ENCODE peak calls at places on chromosome 7, in seven cellular contexts. One of them, this sample, is unnamed.

GRCh38 chr7:88546808-88547207 is 212.7 kb upstream of the ZNF804B start:
- DNase-seq in H1: peak
- DNase-seq in trophoblast cell: peak
- DNase-seq in neuronal stem cell: no peak
- DNase-seq in IMR-90: no peak
- DNase-seq in H9: peak
- DNase-seq in mesenchymal stem cell: no peak
- DNase-seq in this sample: peak

GRCh38 chr7:1164436-1164835 is 4.4 kb upstream of the ZFAND2A start:
- DNase-seq in H9: no peak
- DNase-seq in mesenchymal stem cell: no peak
- DNase-seq in trophoblast cell: no peak
- DNase-seq in H1: no peak
- DNase-seq in neuronal stem cell: no peak
- DNase-seq in IMR-90: no peak
- DNase-seq in this sample: no peak

GRCh38 chr7:134153493-134154093 is 26.5 kb downstream of the LRGUK start:
- DNase-seq in H9: no peak
- DNase-seq in neuronal stem cell: no peak
- DNase-seq in mesenchymal stem cell: no peak
- DNase-seq in IMR-90: no peak
- DNase-seq in H1: no peak
- DNase-seq in trophoblast cell: peak
- DNase-seq in this sample: peak

GRCh38 chr7:37732253-37732652 is 48.7 kb downstream of the GPR141 start:
- DNase-seq in mesenchymal stem cell: no peak
- DNase-seq in trophoblast cell: peak
- DNase-seq in IMR-90: no peak
- DNase-seq in H9: peak
- DNase-seq in H1: peak
- DNase-seq in neuronal stem cell: peak
- DNase-seq in this sample: peak

GRCh38 chr7:13276977-13277376 is 589.5 kb downstream of the ARL4A start:
- DNase-seq in trophoblast cell: no peak
- DNase-seq in IMR-90: no peak
- DNase-seq in H1: no peak
- DNase-seq in neuronal stem cell: no peak
- DNase-seq in mesenchymal stem cell: no peak
- DNase-seq in H9: no peak
- DNase-seq in this sample: no peak

GRCh38 chr7:123755345-123755744 is 6.5 kb upstream of the WASL start:
- DNase-seq in trophoblast cell: no peak
- DNase-seq in mesenchymal stem cell: no peak
- DNase-seq in H1: no peak
- DNase-seq in neuronal stem cell: no peak
- DNase-seq in IMR-90: no peak
- DNase-seq in H9: no peak
- DNase-seq in this sample: no peak

GRCh38 chr7:149856-150636 is 42.3 kb upstream of the FAM20C start:
- DNase-seq in H1: peak
- DNase-seq in trophoblast cell: no peak
- DNase-seq in neuronal stem cell: no peak
- DNase-seq in H9: peak
- DNase-seq in mesenchymal stem cell: no peak
- DNase-seq in IMR-90: no peak
- DNase-seq in this sample: peak

GRCh38 chr7:130277763-130278643 is 11.3 kb downstream of the CPA2 start:
- DNase-seq in mesenchymal stem cell: peak
- DNase-seq in H1: peak
- DNase-seq in neuronal stem cell: peak
- DNase-seq in IMR-90: peak
- DNase-seq in trophoblast cell: peak
- DNase-seq in H9: peak
- DNase-seq in this sample: peak

GRCh38 chr7:31003721-31004120 is 40.0 kb downstream of the GHRHR start:
- DNase-seq in trophoblast cell: no peak
- DNase-seq in H9: no peak
- DNase-seq in neuronal stem cell: no peak
- DNase-seq in mesenchymal stem cell: no peak
- DNase-seq in H1: no peak
- DNase-seq in IMR-90: no peak
- DNase-seq in this sample: peak

GRCh38 chr7:2003931-2004812 is 228.6 kb downstream of the MAD1L1 start:
- DNase-seq in trophoblast cell: no peak
- DNase-seq in IMR-90: no peak
- DNase-seq in H9: peak
- DNase-seq in H1: no peak
- DNase-seq in mesenchymal stem cell: no peak
- DNase-seq in neuronal stem cell: no peak
- DNase-seq in this sample: no peak

GRCh38 chr7:57415326-57415725 is 34.7 kb upstream of the ZNF716 start:
- DNase-seq in trophoblast cell: no peak
- DNase-seq in H1: no peak
- DNase-seq in neuronal stem cell: no peak
- DNase-seq in H9: no peak
- DNase-seq in IMR-90: no peak
- DNase-seq in mesenchymal stem cell: no peak
- DNase-seq in this sample: no peak

GRCh38 chr7:29177963-29178612 is 16.5 kb upstream of the CHN2 start:
- DNase-seq in neuronal stem cell: no peak
- DNase-seq in H9: no peak
- DNase-seq in H1: no peak
- DNase-seq in trophoblast cell: peak
- DNase-seq in mesenchymal stem cell: peak
- DNase-seq in IMR-90: no peak
- DNase-seq in this sample: no peak

GRCh38 chr7:68875857-68876256 is 722.4 kb upstream of the AUTS2 start:
- DNase-seq in mesenchymal stem cell: no peak
- DNase-seq in IMR-90: no peak
- DNase-seq in H1: no peak
- DNase-seq in H9: no peak
- DNase-seq in neuronal stem cell: no peak
- DNase-seq in trophoblast cell: no peak
- DNase-seq in this sample: no peak

GRCh38 chr7:8363407-8364015 is 69.9 kb upstream of the NXPH1 start:
- DNase-seq in neuronal stem cell: no peak
- DNase-seq in H9: no peak
- DNase-seq in trophoblast cell: no peak
- DNase-seq in IMR-90: no peak
- DNase-seq in H1: no peak
- DNase-seq in mesenchymal stem cell: no peak
- DNase-seq in this sample: no peak

GRCh38 chr7:158811461-158811860 is 17.8 kb downstream of the ESYT2 start:
- DNase-seq in H1: no peak
- DNase-seq in mesenchymal stem cell: peak
- DNase-seq in IMR-90: peak
- DNase-seq in trophoblast cell: peak
- DNase-seq in neuronal stem cell: no peak
- DNase-seq in H9: no peak
- DNase-seq in this sample: peak

GRCh38 chr7:101124376-101125056 is 2.4 kb upstream of the SERPINE1 start:
- DNase-seq in H1: no peak
- DNase-seq in neuronal stem cell: no peak
- DNase-seq in H9: no peak
- DNase-seq in trophoblast cell: peak
- DNase-seq in IMR-90: peak
- DNase-seq in mesenchymal stem cell: peak
- DNase-seq in this sample: peak

GRCh38 chr7:25495342-25495855 is 267.1 kb upstream of the NPVF start:
- DNase-seq in trophoblast cell: no peak
- DNase-seq in H9: no peak
- DNase-seq in mesenchymal stem cell: no peak
- DNase-seq in neuronal stem cell: no peak
- DNase-seq in IMR-90: no peak
- DNase-seq in H1: no peak
- DNase-seq in this sample: peak

GRCh38 chr7:51064688-51065087 is 251.9 kb downstream of the COBL start:
- DNase-seq in H1: no peak
- DNase-seq in H9: no peak
- DNase-seq in mesenchymal stem cell: no peak
- DNase-seq in IMR-90: no peak
- DNase-seq in trophoblast cell: no peak
- DNase-seq in neuronal stem cell: no peak
- DNase-seq in this sample: no peak

GRCh38 chr7:152502813-152503790 is 67.3 kb upstream of the KMT2C start:
- DNase-seq in mesenchymal stem cell: no peak
- DNase-seq in trophoblast cell: no peak
- DNase-seq in H1: no peak
- DNase-seq in H9: no peak
- DNase-seq in IMR-90: no peak
- DNase-seq in neuronal stem cell: no peak
- DNase-seq in this sample: no peak

GRCh38 chr7:24972991-24973390 is 7.0 kb downstream of the OSBPL3 start:
- DNase-seq in H9: no peak
- DNase-seq in mesenchymal stem cell: peak
- DNase-seq in IMR-90: peak
- DNase-seq in trophoblast cell: no peak
- DNase-seq in neuronal stem cell: no peak
- DNase-seq in H1: no peak
- DNase-seq in this sample: no peak

GRCh38 chr7:136039577-136040345 is 62.6 kb upstream of the MTPN start:
- DNase-seq in trophoblast cell: no peak
- DNase-seq in IMR-90: no peak
- DNase-seq in neuronal stem cell: no peak
- DNase-seq in mesenchymal stem cell: no peak
- DNase-seq in H9: no peak
- DNase-seq in H1: no peak
- DNase-seq in this sample: no peak

GRCh38 chr7:4739528-4739992 is 35.9 kb upstream of the AP5Z1 start:
- DNase-seq in H9: no peak
- DNase-seq in H1: no peak
- DNase-seq in mesenchymal stem cell: peak
- DNase-seq in IMR-90: peak
- DNase-seq in trophoblast cell: no peak
- DNase-seq in neuronal stem cell: no peak
- DNase-seq in this sample: peak

GRCh38 chr7:4738711-4739527 is 36.5 kb upstream of the AP5Z1 start:
- DNase-seq in H1: peak
- DNase-seq in neuronal stem cell: no peak
- DNase-seq in H9: peak
- DNase-seq in IMR-90: peak
- DNase-seq in trophoblast cell: peak
- DNase-seq in mesenchymal stem cell: peak
- DNase-seq in this sample: peak

GRCh38 chr7:4733936-4734528 is 41.4 kb upstream of the AP5Z1 start:
- DNase-seq in trophoblast cell: no peak
- DNase-seq in H1: no peak
- DNase-seq in H9: no peak
- DNase-seq in neuronal stem cell: no peak
- DNase-seq in mesenchymal stem cell: no peak
- DNase-seq in IMR-90: no peak
- DNase-seq in this sample: no peak

GRCh38 chr7:4734587-4735365 is 40.6 kb upstream of the AP5Z1 start:
- DNase-seq in neuronal stem cell: no peak
- DNase-seq in H9: no peak
- DNase-seq in H1: no peak
- DNase-seq in trophoblast cell: no peak
- DNase-seq in IMR-90: no peak
- DNase-seq in mesenchymal stem cell: no peak
- DNase-seq in this sample: no peak

DNA sequence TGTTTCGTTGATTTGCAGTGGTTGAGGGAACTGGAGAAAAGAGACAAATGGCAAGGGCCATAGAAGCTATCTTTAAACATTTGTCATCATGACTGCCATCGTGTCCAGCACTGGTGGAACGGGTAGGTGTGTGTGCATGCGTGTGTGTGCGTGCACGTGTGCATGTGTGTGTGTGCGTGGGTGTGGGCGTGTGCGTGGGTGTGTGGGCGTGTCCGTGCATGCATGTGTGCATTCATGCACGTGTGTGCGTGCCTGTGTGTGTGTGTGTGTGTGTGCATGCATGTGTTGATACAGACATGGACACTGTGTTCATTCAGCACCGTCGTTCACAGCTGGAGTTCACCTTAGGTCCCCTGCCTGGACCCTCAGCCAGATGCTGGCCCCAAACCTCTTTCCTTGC is 38.1 kb upstream of the AP5Z1 start:
- DNase-seq in IMR-90: no peak
- DNase-seq in mesenchymal stem cell: no peak
- DNase-seq in H1: no peak
- DNase-seq in neuronal stem cell: no peak
- DNase-seq in trophoblast cell: no peak
- DNase-seq in H9: no peak
- DNase-seq in this sample: no peak
- H3K23ac ChIP-seq in IMR-90: peak
- H3K23ac ChIP-seq in mesenchymal stem cell: no peak
- H3K23ac ChIP-seq in H1: no peak
- H3K23ac ChIP-seq in neuronal stem cell: peak
- H3K23ac ChIP-seq in trophoblast cell: no peak
- H3K23ac ChIP-seq in H9: no peak
- H3K23ac ChIP-seq in this sample: peak

DNA sequence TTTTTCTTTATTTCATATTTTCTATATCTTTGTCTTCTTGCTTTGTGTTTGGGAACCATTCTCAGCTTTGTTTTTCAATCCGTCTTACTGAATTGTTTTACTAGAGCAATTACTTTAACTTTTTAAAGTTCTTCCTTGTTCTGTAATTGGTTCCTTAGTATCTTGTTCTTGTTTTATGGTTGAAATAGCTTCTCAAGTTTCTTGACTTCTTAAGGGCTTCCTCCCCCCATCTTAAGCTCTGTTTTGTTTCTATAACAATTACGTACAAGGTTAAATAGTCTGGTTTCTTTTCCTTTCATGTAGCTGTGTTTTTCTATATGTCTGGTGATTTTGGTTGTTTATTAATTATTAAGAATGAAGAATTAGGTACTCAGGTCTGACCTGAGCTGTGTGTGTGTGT is 158.0 kb downstream of the SDHAF3 start:
- DNase-seq in trophoblast cell: no peak
- DNase-seq in H1: no peak
- DNase-seq in H9: no peak
- DNase-seq in mesenchymal stem cell: no peak
- DNase-seq in neuronal stem cell: no peak
- DNase-seq in IMR-90: no peak
- DNase-seq in this sample: no peak
- H2BK120ac ChIP-seq in trophoblast cell: no peak
- H2BK120ac ChIP-seq in H1: no peak
- H2BK120ac ChIP-seq in H9: no peak
- H2BK120ac ChIP-seq in mesenchymal stem cell: no peak
- H2BK120ac ChIP-seq in neuronal stem cell: no peak
- H2BK120ac ChIP-seq in IMR-90: no peak
- H2BK120ac ChIP-seq in this sample: no peak

GRCh38 chr7:116929021-116929420 is 24.3 kb upstream of the ST7 start:
- DNase-seq in mesenchymal stem cell: no peak
- DNase-seq in neuronal stem cell: no peak
- DNase-seq in IMR-90: no peak
- DNase-seq in H9: no peak
- DNase-seq in trophoblast cell: no peak
- DNase-seq in H1: no peak
- DNase-seq in this sample: no peak
- H3K23ac ChIP-seq in mesenchymal stem cell: no peak
- H3K23ac ChIP-seq in neuronal stem cell: no peak
- H3K23ac ChIP-seq in IMR-90: no peak
- H3K23ac ChIP-seq in H9: no peak
- H3K23ac ChIP-seq in trophoblast cell: no peak
- H3K23ac ChIP-seq in H1: no peak
- H3K23ac ChIP-seq in this sample: no peak

DNA sequence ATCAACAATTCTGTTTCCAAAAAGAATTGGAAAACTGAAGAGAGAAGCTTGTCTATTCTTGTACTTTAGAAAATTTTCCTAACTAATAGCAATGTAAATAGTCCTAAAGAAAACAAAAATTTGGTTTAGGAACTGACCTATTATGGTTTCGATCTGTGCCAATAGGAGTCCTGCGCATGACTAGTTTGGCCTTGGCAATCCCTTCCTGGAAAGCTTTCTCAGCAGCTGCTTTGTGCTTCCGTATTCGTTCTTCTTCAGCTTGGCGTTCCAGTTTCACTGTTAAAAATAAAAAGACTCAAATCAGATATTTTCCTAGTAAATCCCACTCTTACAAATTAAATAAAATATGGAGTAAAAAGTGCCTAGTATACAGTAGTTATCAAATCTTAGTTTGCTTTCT is 36.6 kb downstream of the FZD9 start:
- DNase-seq in IMR-90: no peak
- DNase-seq in mesenchymal stem cell: no peak
- DNase-seq in trophoblast cell: no peak
- DNase-seq in neuronal stem cell: no peak
- DNase-seq in H9: no peak
- DNase-seq in H1: no peak
- DNase-seq in this sample: no peak
- H2BK120ac ChIP-seq in IMR-90: no peak
- H2BK120ac ChIP-seq in mesenchymal stem cell: no peak
- H2BK120ac ChIP-seq in trophoblast cell: no peak
- H2BK120ac ChIP-seq in neuronal stem cell: no peak
- H2BK120ac ChIP-seq in H9: no peak
- H2BK120ac ChIP-seq in H1: no peak
- H2BK120ac ChIP-seq in this sample: no peak

This sample was measured in mesendoderm.